ENCODE peak calls at places on chromosomes 2 and 18, in eight cellular contexts. W, G, Y, Q, A, I, M and K are unnamed samples.

GRCh38 chr2:102606353-102606752 is 13.0 kb upstream of the SLC9A2 start:
- DNase-seq in A (no peak), Y (no peak), W (no peak), I (no peak), M (no peak), Q (no peak), G (no peak), K (no peak)

GRCh38 chr2:66771359-66771978 is 336.5 kb downstream of the MEIS1 start:
- DNase-seq in Y (no peak), Q (no peak), W (no peak), G (no peak), A (no peak), I (no peak), M (no peak), K (no peak)

GRCh38 chr18:26497881-26498280 is 50.5 kb downstream of the KCTD1 start:
- DNase-seq in Y (no peak), M (no peak), A (no peak), Q (no peak), W (no peak), I (no peak), G (no peak), K (no peak)

GRCh38 chr2:71604709-71605085 is 151.3 kb downstream of the DYSF start:
- DNase-seq in G (no peak), A (no peak), W (no peak), I (peak), Y (no peak), M (no peak), Q (peak), K (no peak)

GRCh38 chr2:7044253-7045250 is 127.3 kb downstream of the RNF144A start:
- DNase-seq in G (peak), W (peak), I (no peak), A (peak), M (peak), Q (peak), Y (no peak), K (peak)

GRCh38 chr2:10466801-10467200 is 18.7 kb upstream of the ODC1 start:
- DNase-seq in Q (peak), I (no peak), G (no peak), W (no peak), A (no peak), M (no peak), Y (no peak), K (no peak)

GRCh38 chr18:63882333-63883141 is 5.0 kb upstream of the SERPINB2 start:
- DNase-seq in A (no peak), G (no peak), M (no peak), Q (no peak), W (no peak), Y (no peak), I (no peak), K (no peak)

GRCh38 chr18:6374340-6374739 is 40.4 kb downstream of the L3MBTL4 start:
- DNase-seq in M (no peak), I (no peak), Y (peak), A (no peak), W (no peak), G (no peak), Q (no peak), K (no peak)

GRCh38 chr2:150127271-150127990 is 360.0 kb downstream of the RND3 start:
- DNase-seq in W (no peak), Y (no peak), G (no peak), Q (no peak), M (no peak), I (no peak), A (no peak), K (no peak)